ENCODE peak calls at places on chromosomes 13 and 19, in ten cellular contexts. F, V, U, K, W, L, H, B, X and Y are unnamed samples. For H3K36me3, the result is how much of the 10 kb centered on the place peaks cover.

GRCh38 chr19:10808937-10809655 is 26.9 kb downstream of the TMED1 start:
- DNase-seq in V (no peak), H (no peak), U (no peak), F (no peak), X (no peak), W (no peak), B (no peak), L (peak), K (no peak), Y (no peak)

GRCh38 chr19:55626350-55626749 is 2.0 kb upstream of the ZNF784 start:
- DNase-seq in H (no peak), U (no peak), W (no peak), B (no peak), L (no peak), V (no peak), K (no peak), X (no peak), F (no peak), Y (no peak)

GRCh38 chr13:21014666-21015170 is 46.7 kb downstream of the LATS2 start:
- DNase-seq in H (no peak), F (peak), X (no peak), K (no peak), W (no peak), B (peak), L (no peak), V (peak), U (no peak), Y (no peak)

GRCh38 chr19:12995596-12996541 is 594 bp downstream of the NFIX start:
- DNase-seq in U (no peak), B (no peak), V (peak), K (no peak), F (no peak), L (no peak), H (peak), W (no peak), X (peak), Y (no peak)

GRCh38 chr19:33032218-33032781 is 32.4 kb downstream of the RHPN2 start:
- DNase-seq in L (no peak), F (no peak), U (no peak), K (peak), W (no peak), H (peak), X (no peak), V (no peak), B (no peak), Y (peak)

GRCh38 chr19:36009220-36009619 is 607 bp upstream of the SYNE4 start:
- DNase-seq in H (peak), K (peak), W (no peak), F (peak), B (peak), V (peak), L (no peak), U (peak), X (peak), Y (peak)

GRCh38 chr13:26335158-26335557 is 81.2 kb downstream of the CDK8 start:
- DNase-seq in L (no peak), U (no peak), B (no peak), W (no peak), H (no peak), V (no peak), X (no peak), F (no peak), K (no peak), Y (no peak)

GRCh38 chr13:100089633-100090032 is 740 bp downstream of the PCCA start:
- DNase-seq in H (peak), U (no peak), V (no peak), X (no peak), B (no peak), K (no peak), W (no peak), L (no peak), F (no peak), Y (no peak)

GRCh38 chr13:79522583-79522982 is 41.6 kb downstream of the NDFIP2 start:
- DNase-seq in W (no peak), H (no peak), F (no peak), L (no peak), V (no peak), X (no peak), B (no peak), U (no peak), K (no peak), Y (no peak)

GRCh38 chr13:99896712-99897440 is 74.7 kb downstream of the ZIC5 start:
- DNase-seq in V (no peak), U (no peak), L (no peak), F (no peak), X (no peak), K (no peak), H (no peak), B (no peak), W (no peak), Y (peak)

GRCh38 chr13:99078014-99078771 is 100.3 kb upstream of the DOCK9 start:
- DNase-seq in W (no peak), U (no peak), B (no peak), X (no peak), H (no peak), V (no peak), F (no peak), L (no peak), K (no peak), Y (no peak)

GRCh38 chr13:41250993-41251392 is 12.4 kb downstream of the MTRF1 start:
- DNase-seq in K (no peak), V (no peak), F (no peak), W (no peak), L (no peak), U (no peak), B (no peak), H (no peak), X (no peak), Y (no peak)

GRCh38 chr19:6132482-6132881 is 3.0 kb upstream of the ACSBG2 start:
- DNase-seq in V (no peak), U (no peak), L (no peak), X (no peak), W (no peak), K (no peak), B (no peak), F (no peak), H (no peak), Y (no peak)

GRCh38 chr13:85529216-85529590 is 270.0 kb downstream of the SLITRK6 start:
- DNase-seq in L (no peak), V (no peak), X (no peak), H (no peak), K (no peak), B (no peak), F (no peak), W (no peak), U (no peak), Y (no peak)

GRCh38 chr19:18118420-18119242 is 21.1 kb downstream of the MAST3 start:
- DNase-seq in W (no peak), X (no peak), V (no peak), U (no peak), L (no peak), K (no peak), H (no peak), F (no peak), B (no peak), Y (no peak)

GRCh38 chr19:55253264-55253663 is 5.6 kb downstream of the PPP6R1 start:
- DNase-seq in W (no peak), B (no peak), V (no peak), L (no peak), H (no peak), K (no peak), X (no peak), U (no peak), F (no peak), Y (no peak)

GRCh38 chr13:71252191-71252704 is 614.8 kb downstream of the DACH1 start:
- DNase-seq in V (no peak), L (no peak), H (no peak), K (no peak), B (no peak), W (no peak), F (no peak), X (no peak), U (no peak), Y (no peak)

GRCh38 chr19:16476401-16476800 is 4.6 kb upstream of the EPS15L1 start:
- DNase-seq in H (no peak), K (no peak), L (no peak), U (no peak), W (no peak), V (no peak), F (no peak), X (no peak), B (no peak), Y (peak)

GRCh38 chr13:95073826-95074345 is 227.4 kb downstream of the ABCC4 start:
- DNase-seq in L (no peak), K (no peak), H (no peak), V (no peak), X (no peak), U (no peak), B (no peak), W (no peak), F (no peak), Y (no peak)

GRCh38 chr13:80604094-80604493 is 263.2 kb upstream of the SPRY2 start:
- DNase-seq in F (no peak), W (no peak), H (no peak), L (no peak), X (no peak), U (no peak), B (peak), K (peak), V (peak), Y (no peak)

GRCh38 chr19:53909471-53910169 is 542 bp downstream of the CACNG7 start:
- DNase-seq in F (no peak), V (no peak), W (no peak), B (no peak), X (no peak), K (peak), L (no peak), U (no peak), H (no peak), Y (peak)

GRCh38 chr13:101681834-101682233 is 229.4 kb downstream of the ITGBL1 start:
- DNase-seq in W (no peak), F (no peak), K (no peak), V (no peak), B (no peak), U (no peak), H (no peak), X (no peak), L (no peak), Y (no peak)

GRCh38 chr19:29806098-29806866 is 5.5 kb upstream of the CCNE1 start:
- DNase-seq in U (no peak), V (peak), B (peak), F (peak), L (no peak), W (no peak), K (peak), X (no peak), H (peak), Y (peak)

GRCh38 chr13:98839826-98840769 is 87.6 kb upstream of the SLC15A1 start:
- DNase-seq in F (peak), W (peak), B (peak), X (no peak), L (peak), U (peak), V (peak), H (peak), K (peak), Y (peak)

GRCh38 chr13:78764665-78765064 is 105.7 kb upstream of the OBI1 start:
- DNase-seq in W (no peak), B (no peak), L (no peak), X (no peak), V (no peak), U (no peak), K (peak), H (no peak), F (no peak), Y (peak)

GRCh38 chr19:35860818-35861639 is 4.3 kb downstream of the KIRREL2 start:
- DNase-seq in X (no peak), U (no peak), B (no peak), L (no peak), H (no peak), W (no peak), K (peak), V (no peak), F (no peak), Y (peak)

GRCh38 chr19:42250666-42251531 is 4.0 kb downstream of the ERF start:
- DNase-seq in V (peak), F (peak), W (no peak), B (peak), K (no peak), X (no peak), U (no peak), L (no peak), H (no peak), Y (no peak)

DNA sequence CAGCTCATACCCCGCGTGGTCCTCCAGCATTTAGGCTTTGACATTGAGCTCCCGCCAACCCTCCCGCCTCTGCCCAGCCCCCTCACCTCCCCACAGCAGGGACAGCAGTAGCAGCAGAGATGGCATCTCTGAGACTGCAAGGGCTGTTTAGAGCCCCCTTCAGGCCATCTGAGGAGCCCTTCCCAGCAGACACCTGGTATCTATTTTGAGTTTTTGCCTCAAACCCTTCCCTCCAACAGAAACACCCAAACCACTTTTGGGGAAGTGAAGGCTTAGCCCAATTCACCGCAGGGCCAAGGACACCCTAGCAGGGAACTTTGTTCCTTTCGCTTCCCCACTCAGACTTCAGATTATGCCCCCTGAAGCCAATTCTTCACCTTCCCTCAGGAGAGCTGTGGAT is 6.3 kb upstream of the ZNF175 start:
- DNase-seq in K (peak), F (no peak), B (no peak), H (no peak), X (no peak), W (no peak), U (no peak), V (no peak), L (no peak), Y (peak)
- TF ChIP-seq CTCF in K (peak), F (no peak), B (no peak), H (no peak), X (no peak), W (no peak), U (no peak), V (no peak), L (no peak), Y (peak)

GRCh38 chr19:2242092-2242537 is 5.5 kb downstream of the SF3A2 start:
- DNase-seq in V (no peak), F (no peak), B (no peak), H (no peak), X (no peak), L (no peak), U (no peak), K (no peak), W (no peak), Y (no peak)

GRCh38 chr19:2240881-2241760 is 4.5 kb downstream of the SF3A2 start:
- DNase-seq in W (no peak), L (no peak), X (no peak), B (no peak), F (no peak), K (no peak), V (no peak), H (no peak), U (peak), Y (no peak)

GRCh38 chr19:2239173-2239572 is 2.5 kb downstream of the SF3A2 start:
- DNase-seq in W (no peak), H (no peak), F (no peak), B (no peak), L (no peak), X (no peak), K (no peak), U (no peak), V (no peak), Y (no peak)

GRCh38 chr19:2237869-2238153 is 1.2 kb downstream of the SF3A2 start:
- DNase-seq in X (no peak), H (no peak), L (no peak), W (no peak), U (no peak), F (no peak), K (no peak), B (no peak), V (no peak), Y (no peak)

GRCh38 chr19:2239771-2240770 is 3.4 kb downstream of the SF3A2 start:
- DNase-seq in L (no peak), X (no peak), W (no peak), V (no peak), H (no peak), B (no peak), F (no peak), U (no peak), K (peak), Y (peak)
- H3K36me3 ChIP-seq in L (under half), X (under half), W (under half), V (under half), H (under half), B (under half), F (under half), U (under half), K (under half), Y (half or more)

GRCh38 chr13:72290962-72291681 is 424.1 kb upstream of the DACH1 start:
- DNase-seq in K (peak), V (no peak), W (no peak), L (peak), B (no peak), H (no peak), F (no peak), X (no peak), U (no peak), Y (peak)
- TF ChIP-seq CTCF in K (peak), V (no peak), W (no peak), L (no peak), B (no peak), H (no peak), F (no peak), X (no peak), U (no peak), Y (no peak)

DNA sequence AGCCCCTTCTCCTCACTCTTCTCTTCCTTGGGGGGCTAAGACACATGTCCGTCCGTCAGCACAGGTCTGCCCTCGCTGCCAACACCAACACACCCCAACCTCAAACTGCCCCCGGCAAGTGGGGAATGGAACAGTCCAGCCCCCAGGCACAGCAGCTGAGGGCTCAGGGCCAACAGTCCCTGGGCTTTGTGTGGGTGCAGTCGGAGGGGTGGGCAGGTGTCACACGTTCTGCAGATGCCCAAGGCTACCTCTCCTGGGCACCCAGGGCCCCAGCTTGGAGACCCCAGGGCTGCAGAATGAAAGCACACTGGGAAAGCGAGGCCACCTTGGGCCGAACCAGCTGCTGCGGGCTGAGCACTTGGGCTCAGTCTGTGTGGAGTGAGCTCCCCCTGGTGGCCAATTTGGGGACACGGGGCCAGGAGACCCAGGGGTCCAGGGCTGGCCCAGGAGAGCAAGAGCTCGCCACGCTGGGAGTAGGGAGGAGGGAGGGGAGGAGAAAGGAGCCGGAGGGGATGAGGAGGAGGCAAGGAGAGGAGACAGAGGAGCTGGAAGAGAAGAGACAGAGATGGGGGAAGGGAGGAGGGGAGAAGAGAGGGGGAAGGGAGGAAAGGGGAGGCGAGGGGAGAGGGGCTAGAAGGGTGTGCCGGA is 14.0 kb upstream of the ATP8B3 start:
- DNase-seq in U (peak), F (peak), L (no peak), K (peak), X (peak), V (peak), B (peak), H (peak), W (no peak), Y (peak)
- H3K36me3 ChIP-seq in U (under half), F (under half), L (under half), K (under half), X (half or more), V (half or more), B (half or more), H (under half), W (under half), Y (under half)

GRCh38 chr19:43662487-43662886 is 7.5 kb downstream of the PLAUR start:
- DNase-seq in K (peak), H (no peak), F (no peak), L (no peak), U (no peak), B (no peak), V (no peak), W (no peak), X (no peak), Y (peak)
- TF ChIP-seq CTCF in K (peak), H (no peak), F (peak), L (no peak), U (no peak), B (no peak), V (peak), W (peak), X (peak), Y (peak)

GRCh38 chr19:5076440-5077208 is 107.7 kb downstream of the KDM4B start:
- DNase-seq in B (no peak), F (no peak), K (no peak), U (no peak), V (no peak), H (no peak), W (no peak), X (no peak), L (no peak), Y (no peak)
- H3K36me3 ChIP-seq in B (half or more), F (under half), K (under half), U (under half), V (under half), H (under half), W (under half), X (under half), L (under half), Y (under half)